ENCODE peak calls at places on chromosomes 4 and X, in seven cellular contexts. One of them, this sample, is unnamed.
A peak's percentile ranks its signal among the peaks of the same experiment; 100 is the strongest.

GRCh38 chrX:133726211-133726630 is 259.2 kb downstream of the GPC3 start:
- DNase-seq in HTR-8/SVneo: peak; percentile 4
- DNase-seq in T-helper 1 cell: no peak
- DNase-seq in stimulated activated CD4-positive, alpha-beta T cell treated with anti-CD3 and anti-CD28 coated beads, Interleukin-1b, Interleukin-23, amount 100 ng/mL, for 4 hours: no peak
- DNase-seq in NCI-H1417: no peak
- DNase-seq in NCI-H446: peak; percentile 14
- DNase-seq in astrocyte of the spinal cord: peak; percentile 70
- DNase-seq in this sample: peak; percentile 5

GRCh38 chrX:2451456-2452316 is 49.1 kb downstream of the DHRSX start:
- DNase-seq in HTR-8/SVneo: no peak
- DNase-seq in T-helper 1 cell: no peak
- DNase-seq in stimulated activated CD4-positive, alpha-beta T cell treated with anti-CD3 and anti-CD28 coated beads, Interleukin-1b, Interleukin-23, amount 100 ng/mL, for 4 hours: no peak
- DNase-seq in NCI-H1417: no peak
- DNase-seq in NCI-H446: no peak
- DNase-seq in astrocyte of the spinal cord: peak; percentile 64
- DNase-seq in this sample: no peak

GRCh38 chr4:40283968-40284367 is 51.2 kb upstream of the CHRNA9 start:
- DNase-seq in HTR-8/SVneo: peak; percentile 48
- DNase-seq in T-helper 1 cell: peak; percentile 75
- DNase-seq in stimulated activated CD4-positive, alpha-beta T cell treated with anti-CD3 and anti-CD28 coated beads, Interleukin-1b, Interleukin-23, amount 100 ng/mL, for 4 hours: peak; percentile 53
- DNase-seq in NCI-H1417: no peak
- DNase-seq in NCI-H446: no peak
- DNase-seq in astrocyte of the spinal cord: peak; percentile 80
- DNase-seq in this sample: peak; percentile 80

GRCh38 chr4:186760576-186760975 is 36.9 kb upstream of the FAT1 start:
- DNase-seq in HTR-8/SVneo: no peak
- DNase-seq in T-helper 1 cell: no peak
- DNase-seq in stimulated activated CD4-positive, alpha-beta T cell treated with anti-CD3 and anti-CD28 coated beads, Interleukin-1b, Interleukin-23, amount 100 ng/mL, for 4 hours: no peak
- DNase-seq in NCI-H1417: no peak
- DNase-seq in NCI-H446: no peak
- DNase-seq in astrocyte of the spinal cord: peak; percentile 50
- DNase-seq in this sample: peak; percentile 93

GRCh38 chr4:181254771-181255170 is 988.4 kb upstream of the TENM3 start:
- DNase-seq in HTR-8/SVneo: no peak
- DNase-seq in T-helper 1 cell: no peak
- DNase-seq in stimulated activated CD4-positive, alpha-beta T cell treated with anti-CD3 and anti-CD28 coated beads, Interleukin-1b, Interleukin-23, amount 100 ng/mL, for 4 hours: no peak
- DNase-seq in NCI-H1417: no peak
- DNase-seq in NCI-H446: no peak
- DNase-seq in astrocyte of the spinal cord: no peak
- DNase-seq in this sample: no peak

GRCh38 chr4:82889287-82889686 is 1.7 kb downstream of the SEC31A start:
- DNase-seq in HTR-8/SVneo: no peak
- DNase-seq in T-helper 1 cell: no peak
- DNase-seq in stimulated activated CD4-positive, alpha-beta T cell treated with anti-CD3 and anti-CD28 coated beads, Interleukin-1b, Interleukin-23, amount 100 ng/mL, for 4 hours: no peak
- DNase-seq in NCI-H1417: no peak
- DNase-seq in NCI-H446: no peak
- DNase-seq in astrocyte of the spinal cord: no peak
- DNase-seq in this sample: no peak

GRCh38 chr4:74444891-74445642 is at the start of gene AREG:
- DNase-seq in HTR-8/SVneo: peak; percentile 19
- DNase-seq in T-helper 1 cell: peak; percentile 91
- DNase-seq in stimulated activated CD4-positive, alpha-beta T cell treated with anti-CD3 and anti-CD28 coated beads, Interleukin-1b, Interleukin-23, amount 100 ng/mL, for 4 hours: peak; percentile 85
- DNase-seq in NCI-H1417: peak; percentile 79
- DNase-seq in NCI-H446: peak; percentile 65
- DNase-seq in astrocyte of the spinal cord: peak; percentile 65
- DNase-seq in this sample: no peak

GRCh38 chrX:129908636-129909035 is 2.7 kb downstream of the UTP14A start:
- DNase-seq in HTR-8/SVneo: no peak
- DNase-seq in T-helper 1 cell: no peak
- DNase-seq in stimulated activated CD4-positive, alpha-beta T cell treated with anti-CD3 and anti-CD28 coated beads, Interleukin-1b, Interleukin-23, amount 100 ng/mL, for 4 hours: no peak
- DNase-seq in NCI-H1417: no peak
- DNase-seq in NCI-H446: no peak
- DNase-seq in astrocyte of the spinal cord: no peak
- DNase-seq in this sample: no peak

GRCh38 chr4:184163813-184164212 is 53.9 kb downstream of the ENPP6 start:
- DNase-seq in HTR-8/SVneo: peak; percentile 46
- DNase-seq in T-helper 1 cell: no peak
- DNase-seq in stimulated activated CD4-positive, alpha-beta T cell treated with anti-CD3 and anti-CD28 coated beads, Interleukin-1b, Interleukin-23, amount 100 ng/mL, for 4 hours: peak; percentile 5
- DNase-seq in NCI-H1417: peak; percentile 24
- DNase-seq in NCI-H446: no peak
- DNase-seq in astrocyte of the spinal cord: peak; percentile 23
- DNase-seq in this sample: no peak

GRCh38 chrX:97026406-97026805 is 142.7 kb downstream of the RPA4 start:
- DNase-seq in HTR-8/SVneo: no peak
- DNase-seq in T-helper 1 cell: no peak
- DNase-seq in stimulated activated CD4-positive, alpha-beta T cell treated with anti-CD3 and anti-CD28 coated beads, Interleukin-1b, Interleukin-23, amount 100 ng/mL, for 4 hours: no peak
- DNase-seq in NCI-H1417: no peak
- DNase-seq in NCI-H446: no peak
- DNase-seq in astrocyte of the spinal cord: no peak
- DNase-seq in this sample: no peak

GRCh38 chr4:98642991-98643426 is 15.4 kb downstream of the TSPAN5 start:
- DNase-seq in HTR-8/SVneo: no peak
- DNase-seq in T-helper 1 cell: no peak
- DNase-seq in stimulated activated CD4-positive, alpha-beta T cell treated with anti-CD3 and anti-CD28 coated beads, Interleukin-1b, Interleukin-23, amount 100 ng/mL, for 4 hours: no peak
- DNase-seq in NCI-H1417: no peak
- DNase-seq in NCI-H446: no peak
- DNase-seq in astrocyte of the spinal cord: peak; percentile 90
- DNase-seq in this sample: no peak

GRCh38 chrX:9492901-9493300 is 28.0 kb downstream of the TBL1X start:
- DNase-seq in HTR-8/SVneo: no peak
- DNase-seq in T-helper 1 cell: no peak
- DNase-seq in stimulated activated CD4-positive, alpha-beta T cell treated with anti-CD3 and anti-CD28 coated beads, Interleukin-1b, Interleukin-23, amount 100 ng/mL, for 4 hours: no peak
- DNase-seq in NCI-H1417: no peak
- DNase-seq in NCI-H446: no peak
- DNase-seq in astrocyte of the spinal cord: no peak
- DNase-seq in this sample: no peak

GRCh38 chr4:57103051-57103450 is 7.1 kb downstream of the IGFBP7 start:
- DNase-seq in HTR-8/SVneo: no peak
- DNase-seq in T-helper 1 cell: no peak
- DNase-seq in stimulated activated CD4-positive, alpha-beta T cell treated with anti-CD3 and anti-CD28 coated beads, Interleukin-1b, Interleukin-23, amount 100 ng/mL, for 4 hours: no peak
- DNase-seq in NCI-H1417: no peak
- DNase-seq in NCI-H446: peak; percentile 39
- DNase-seq in astrocyte of the spinal cord: peak; percentile 28
- DNase-seq in this sample: no peak

GRCh38 chr4:123547167-123547817 is 150.7 kb downstream of the SPRY1 start:
- DNase-seq in HTR-8/SVneo: no peak
- DNase-seq in T-helper 1 cell: no peak
- DNase-seq in stimulated activated CD4-positive, alpha-beta T cell treated with anti-CD3 and anti-CD28 coated beads, Interleukin-1b, Interleukin-23, amount 100 ng/mL, for 4 hours: no peak
- DNase-seq in NCI-H1417: peak; percentile 82
- DNase-seq in NCI-H446: no peak
- DNase-seq in astrocyte of the spinal cord: no peak
- DNase-seq in this sample: no peak

GRCh38 chr4:34196375-34196774 is 2047.9 kb downstream of the ARAP2 start:
- DNase-seq in HTR-8/SVneo: no peak
- DNase-seq in T-helper 1 cell: no peak
- DNase-seq in stimulated activated CD4-positive, alpha-beta T cell treated with anti-CD3 and anti-CD28 coated beads, Interleukin-1b, Interleukin-23, amount 100 ng/mL, for 4 hours: no peak
- DNase-seq in NCI-H1417: no peak
- DNase-seq in NCI-H446: no peak
- DNase-seq in astrocyte of the spinal cord: no peak
- DNase-seq in this sample: no peak

GRCh38 chr4:80321776-80322175 is 13.8 kb upstream of the CFAP299 start:
- DNase-seq in HTR-8/SVneo: no peak
- DNase-seq in T-helper 1 cell: no peak
- DNase-seq in stimulated activated CD4-positive, alpha-beta T cell treated with anti-CD3 and anti-CD28 coated beads, Interleukin-1b, Interleukin-23, amount 100 ng/mL, for 4 hours: no peak
- DNase-seq in NCI-H1417: no peak
- DNase-seq in NCI-H446: no peak
- DNase-seq in astrocyte of the spinal cord: no peak
- DNase-seq in this sample: no peak

GRCh38 chr4:183321079-183321478 is 1.0 kb upstream of the CLDN22 start:
- DNase-seq in HTR-8/SVneo: no peak
- DNase-seq in T-helper 1 cell: no peak
- DNase-seq in stimulated activated CD4-positive, alpha-beta T cell treated with anti-CD3 and anti-CD28 coated beads, Interleukin-1b, Interleukin-23, amount 100 ng/mL, for 4 hours: no peak
- DNase-seq in NCI-H1417: peak; percentile 32
- DNase-seq in NCI-H446: no peak
- DNase-seq in astrocyte of the spinal cord: no peak
- DNase-seq in this sample: no peak

GRCh38 chrX:153499258-153499657 is 4.5 kb downstream of the BGN start:
- DNase-seq in HTR-8/SVneo: no peak
- DNase-seq in T-helper 1 cell: no peak
- DNase-seq in stimulated activated CD4-positive, alpha-beta T cell treated with anti-CD3 and anti-CD28 coated beads, Interleukin-1b, Interleukin-23, amount 100 ng/mL, for 4 hours: no peak
- DNase-seq in NCI-H1417: no peak
- DNase-seq in NCI-H446: peak; percentile 37
- DNase-seq in astrocyte of the spinal cord: no peak
- DNase-seq in this sample: no peak

GRCh38 chr4:138958519-138958918 is 57.1 kb upstream of the NOCT start:
- DNase-seq in HTR-8/SVneo: no peak
- DNase-seq in T-helper 1 cell: no peak
- DNase-seq in stimulated activated CD4-positive, alpha-beta T cell treated with anti-CD3 and anti-CD28 coated beads, Interleukin-1b, Interleukin-23, amount 100 ng/mL, for 4 hours: no peak
- DNase-seq in NCI-H1417: no peak
- DNase-seq in NCI-H446: no peak
- DNase-seq in astrocyte of the spinal cord: no peak
- DNase-seq in this sample: no peak

GRCh38 chr4:155544547-155544946 is 122.1 kb upstream of the GUCY1A1 start:
- DNase-seq in HTR-8/SVneo: no peak
- DNase-seq in T-helper 1 cell: no peak
- DNase-seq in stimulated activated CD4-positive, alpha-beta T cell treated with anti-CD3 and anti-CD28 coated beads, Interleukin-1b, Interleukin-23, amount 100 ng/mL, for 4 hours: no peak
- DNase-seq in NCI-H1417: no peak
- DNase-seq in NCI-H446: no peak
- DNase-seq in astrocyte of the spinal cord: no peak
- DNase-seq in this sample: no peak

GRCh38 chr4:9999956-10000551 is 21.2 kb downstream of the SLC2A9 start:
- DNase-seq in HTR-8/SVneo: no peak
- DNase-seq in T-helper 1 cell: no peak
- DNase-seq in stimulated activated CD4-positive, alpha-beta T cell treated with anti-CD3 and anti-CD28 coated beads, Interleukin-1b, Interleukin-23, amount 100 ng/mL, for 4 hours: no peak
- DNase-seq in NCI-H1417: no peak
- DNase-seq in NCI-H446: no peak
- DNase-seq in astrocyte of the spinal cord: no peak
- DNase-seq in this sample: no peak

This sample was measured in kidney epithelial cell.